ENCODE peak calls at places on chromosomes 12 and 14, in eight cellular contexts. M is psoas muscle, I is HCT116, D is HL-60, Y is nephron progenitor cell, V is keratinocyte, F is IMR-90, H is BE2C. N is an unnamed sample.

GRCh38 chr14:75700295-75700694 is 39.2 kb downstream of the TTLL5 start:
- DNase-seq in M (no peak), I (no peak), Y (no peak), V (no peak), H (no peak), D (no peak), F (no peak), N (no peak)

GRCh38 chr12:58378038-58378437 is 436.7 kb downstream of the ATP23 start:
- DNase-seq in M (no peak), Y (no peak), D (no peak), H (no peak), F (no peak), V (no peak), I (no peak), N (no peak)

GRCh38 chr12:2737656-2738241 is 57.0 kb upstream of the FKBP4 start:
- DNase-seq in Y (no peak), D (no peak), M (no peak), V (no peak), F (no peak), H (no peak), I (no peak), N (no peak)

GRCh38 chr14:99854831-99855230 is 61.6 kb downstream of the EML1 start:
- DNase-seq in V (no peak), H (no peak), F (no peak), Y (no peak), I (no peak), D (peak; percentile 48), M (no peak), N (no peak)

GRCh38 chr12:27826076-27826475 is 46.0 kb upstream of the MANSC4 start:
- DNase-seq in F (peak; percentile 47), I (no peak), D (no peak), M (no peak), Y (no peak), V (no peak), H (no peak), N (no peak)

GRCh38 chr14:95250126-95250824 is 69.4 kb downstream of the CLMN start:
- DNase-seq in M (no peak), F (no peak), Y (no peak), D (no peak), H (no peak), V (no peak), I (no peak), N (no peak)

GRCh38 chr12:52403561-52403960 is 2.6 kb downstream of the KRT82 start:
- DNase-seq in V (no peak), Y (no peak), F (no peak), H (no peak), D (no peak), M (no peak), I (no peak), N (no peak)

GRCh38 chr12:27505771-27506170 is 18.2 kb upstream of the PPFIBP1 start:
- DNase-seq in Y (no peak), V (no peak), H (no peak), I (no peak), F (peak; percentile 33), M (no peak), D (no peak), N (no peak)

GRCh38 chr14:93206793-93207467 is at the start of the genes GON7 and UBR7:
- DNase-seq in M (peak; percentile 94), V (peak; percentile 78), Y (peak; percentile 94), F (peak; percentile 96), D (peak; percentile 99), H (peak; percentile 98), I (peak; percentile 93), N (peak; percentile 75)
- TF ChIP-seq CTCF in M (peak; percentile 36), V (peak; percentile 34), Y (no peak), F (peak; percentile 44), D (no peak), H (peak; percentile 44), I (no peak), N (peak; percentile 23)

DNA sequence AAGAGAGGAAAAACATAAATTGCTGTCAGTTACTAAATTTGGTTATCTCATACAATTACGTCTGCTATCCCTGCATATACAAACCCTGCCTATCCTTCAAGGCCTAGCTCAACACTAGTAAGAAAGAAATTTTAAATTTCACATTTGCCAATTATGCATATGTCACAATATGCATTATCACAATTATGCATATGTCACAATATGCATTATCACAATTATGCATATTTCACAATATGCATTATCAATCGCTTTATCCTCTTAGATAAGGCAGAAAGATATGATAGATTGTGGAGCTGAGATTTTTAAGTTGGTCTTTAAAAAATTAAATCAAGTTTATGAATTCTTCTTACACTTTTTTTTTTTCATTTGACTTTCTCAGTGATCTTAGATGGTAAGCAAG is 195.0 kb upstream of the ABCD2 start:
- DNase-seq in V (no peak), I (no peak), H (no peak), Y (no peak), F (no peak), D (no peak), M (no peak), N (no peak)
- TF ChIP-seq CTCF in V (no peak), I (no peak), H (no peak), Y (no peak), F (no peak), D (no peak), M (no peak), N (no peak)

GRCh38 chr12:67650127-67650495 is 1.6 kb downstream of the DYRK2 start:
- DNase-seq in D (no peak), F (no peak), Y (peak; percentile 10), V (no peak), I (no peak), H (no peak), M (no peak), N (no peak)

GRCh38 chr12:67648306-67649164 is at the start of gene DYRK2:
- DNase-seq in V (no peak), I (peak; percentile 27), M (peak; percentile 86), Y (peak; percentile 83), H (peak; percentile 90), D (peak; percentile 53), F (peak; percentile 74), N (peak; percentile 63)

GRCh38 chr12:67649165-67650126 is 901 bp downstream of the DYRK2 start:
- DNase-seq in V (no peak), F (no peak), H (peak; percentile 45), I (no peak), M (peak; percentile 41), Y (peak; percentile 54), D (no peak), N (no peak)

GRCh38 chr12:67650528-67651379 is 2.2 kb downstream of the DYRK2 start:
- DNase-seq in Y (peak; percentile 12), V (no peak), I (no peak), H (no peak), F (no peak), M (no peak), D (no peak), N (no peak)

DNA sequence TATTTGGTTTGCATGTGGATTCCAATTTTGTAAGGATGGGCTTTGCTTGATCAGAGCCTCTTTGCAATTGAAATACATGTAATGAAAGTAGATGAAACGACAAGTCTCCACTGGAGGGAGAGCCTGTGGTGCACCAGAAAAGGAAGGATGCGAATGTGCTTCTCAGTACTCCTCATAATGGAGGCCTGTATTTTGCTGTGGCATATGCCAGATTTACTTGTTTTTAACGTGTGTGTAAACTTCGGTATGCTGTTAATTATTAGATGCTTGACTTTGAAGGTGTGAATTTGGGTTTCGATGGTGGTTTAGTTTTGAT is 2.8 kb downstream of the DYRK2 start:
- DNase-seq in Y (no peak), D (no peak), V (no peak), H (no peak), M (no peak), F (peak; percentile 59), I (no peak), N (no peak)
- TF ChIP-seq CTCF in Y (no peak), D (no peak), V (peak; percentile 50), H (peak; percentile 31), M (peak; percentile 33), F (peak; percentile 42), I (no peak), N (no peak)

GRCh38 chr12:33438025-33438772 is 1.4 kb downstream of the SYT10 start:
- DNase-seq in H (no peak), F (no peak), M (no peak), I (no peak), Y (no peak), D (no peak), V (no peak), N (no peak)

GRCh38 chr12:33439587-33440011 is at the start of gene SYT10:
- DNase-seq in H (peak; percentile 12), Y (peak; percentile 74), F (no peak), D (no peak), M (no peak), V (no peak), I (no peak), N (peak; percentile 18)

GRCh38 chr12:33440477-33440876 is 858 bp upstream of the SYT10 start:
- DNase-seq in D (no peak), Y (no peak), H (no peak), V (no peak), I (no peak), M (no peak), F (no peak), N (no peak)

GRCh38 chr12:33437598-33437997 is 2.0 kb downstream of the SYT10 start:
- DNase-seq in D (no peak), I (no peak), V (no peak), Y (no peak), H (no peak), M (no peak), F (no peak), N (no peak)

DNA sequence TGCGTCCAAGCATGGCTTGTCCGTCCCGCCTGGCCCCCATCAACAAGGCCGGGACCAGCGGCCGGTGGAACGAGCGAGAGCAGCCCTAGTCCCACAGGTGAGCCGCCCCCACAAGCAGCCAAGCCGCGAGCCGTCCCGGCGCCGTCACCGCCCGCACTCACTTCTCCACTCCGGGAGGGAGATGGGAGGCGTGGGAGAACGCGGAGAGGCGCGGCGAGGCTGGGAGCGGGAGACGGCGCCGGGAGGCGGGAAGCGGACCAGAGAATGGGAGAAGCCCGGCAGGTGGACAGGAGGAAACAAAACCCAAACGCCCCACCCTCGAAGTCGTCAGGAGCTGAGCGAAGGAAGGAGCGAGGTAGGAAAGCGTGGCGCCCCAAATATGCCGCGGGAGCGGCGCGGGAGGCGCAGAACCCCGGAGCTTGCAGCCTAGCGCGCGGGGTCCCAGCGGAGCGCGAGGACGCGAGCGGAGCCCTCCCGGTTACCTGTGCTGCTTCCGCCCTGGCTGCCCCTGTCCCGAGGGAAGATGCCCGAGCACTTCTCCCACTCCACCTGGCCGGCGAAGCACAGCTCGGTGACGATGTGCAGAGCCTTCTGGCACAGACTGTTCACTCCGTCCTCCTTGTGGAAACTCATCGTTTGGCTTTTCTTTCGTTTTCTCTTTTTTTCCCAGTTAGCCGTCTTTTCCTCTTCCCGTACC is 581 bp downstream of the SYT10 start:
- DNase-seq in V (no peak), F (no peak), H (no peak), M (no peak), I (no peak), D (no peak), Y (peak; percentile 62), N (peak; percentile 27)
- TF ChIP-seq CTCF in V (no peak), F (no peak), H (no peak), M (no peak), I (no peak), D (no peak), Y (no peak), N (no peak)

GRCh38 chr12:5511644-5512584 is 80.0 kb downstream of the NTF3 start:
- DNase-seq in F (peak; percentile 44), V (no peak), Y (peak; percentile 58), D (peak; percentile 2), H (no peak), M (peak; percentile 27), I (peak; percentile 18), N (no peak)
- TF ChIP-seq CTCF in F (peak; percentile 72), V (peak; percentile 85), Y (peak; percentile 42), D (no peak), H (peak; percentile 27), M (peak; percentile 43), I (peak; percentile 80), N (peak; percentile 68)

N was measured in D721Med.